ENCODE peak calls at places on chromosome 15, in four cellular contexts. A is amygdala; C is Peyer's patch; M is stimulated activated naive CD8-positive, alpha-beta T cell treated with anti-CD3 and anti-CD28 coated beads, Interleukin-15, amount 100 ng/mL, for 72 hours. Z is an unnamed sample.

GRCh38 chr15:52082197-52083036 is 30.2 kb downstream of the BCL2L10 start:
- DNase-seq in C (no peak), M (no peak), A (no peak), Z (no peak)

GRCh38 chr15:67161881-67162280 is 92.6 kb downstream of the AAGAB start:
- DNase-seq in C (no peak), A (no peak), M (no peak), Z (no peak)

GRCh38 chr15:76061700-76062099 is 1.9 kb downstream of the TMEM266 start:
- DNase-seq in M (no peak), A (no peak), C (no peak), Z (no peak)

GRCh38 chr15:68590721-68591389 is 12.1 kb downstream of the CORO2B start:
- DNase-seq in C (no peak), M (no peak), A (no peak), Z (no peak)

GRCh38 chr15:68619303-68619698 is 40.5 kb downstream of the CORO2B start:
- DNase-seq in C (no peak), M (no peak), A (no peak), Z (no peak)

GRCh38 chr15:67419705-67420104 is 101.2 kb upstream of the C15orf61 start:
- DNase-seq in C (no peak), M (no peak), A (no peak), Z (no peak)

GRCh38 chr15:62150445-62150844 is 14.6 kb downstream of the C2CD4B start:
- DNase-seq in A (no peak), M (no peak), C (no peak), Z (no peak)

GRCh38 chr15:96053039-96054021 is 277.2 kb upstream of the NR2F2 start:
- DNase-seq in C (no peak), A (no peak), M (no peak), Z (no peak)

GRCh38 chr15:80974914-80975313 is 14.7 kb downstream of the MESD start:
- DNase-seq in M (no peak), A (no peak), C (no peak), Z (no peak)

GRCh38 chr15:35702946-35703495 is 157.1 kb upstream of the DPH6 start:
- DNase-seq in A (no peak), C (no peak), M (no peak), Z (no peak)

GRCh38 chr15:32685576-32685975 is 32.2 kb upstream of the GREM1 start:
- DNase-seq in M (no peak), A (no peak), C (no peak), Z (no peak)

GRCh38 chr15:68829068-68829467 is 8.4 kb upstream of the ANP32A start:
- DNase-seq in M (no peak), A (no peak), C (no peak), Z (peak; percentile 26)

GRCh38 chr15:66931768-66932633 is 133.4 kb upstream of the SMAD3 start:
- DNase-seq in M (no peak), A (no peak), C (no peak), Z (no peak)

GRCh38 chr15:88877906-88878305 is 17.4 kb downstream of the HAPLN3 start:
- DNase-seq in C (no peak), M (no peak), A (no peak), Z (no peak)

GRCh38 chr15:33963831-33964664 is 4.2 kb upstream of the CHRM5 start:
- DNase-seq in M (no peak), C (no peak), A (no peak), Z (no peak)

GRCh38 chr15:77002954-77003912 is 8.3 kb downstream of the PSTPIP1 start:
- DNase-seq in A (no peak), M (peak; percentile 60), C (peak; percentile 89), Z (no peak)

GRCh38 chr15:80547264-80547663 is 143.1 kb downstream of the ARNT2 start:
- DNase-seq in A (no peak), M (no peak), C (no peak), Z (no peak)

GRCh38 chr15:74552761-74553441 is 11.9 kb downstream of the ARID3B start:
- DNase-seq in A (no peak), C (no peak), M (no peak), Z (no peak)

GRCh38 chr15:94582368-94582767 is 351.0 kb downstream of the MCTP2 start:
- DNase-seq in M (peak; percentile 24), C (no peak), A (no peak), Z (no peak)

GRCh38 chr15:25268166-25268565 is 170.7 kb downstream of the UBE3A start:
- DNase-seq in M (no peak), A (no peak), C (no peak), Z (no peak)

GRCh38 chr15:60047701-60048100 is 43.6 kb downstream of the FOXB1 start:
- DNase-seq in A (no peak), M (no peak), C (no peak), Z (no peak)

GRCh38 chr15:88707766-88708165 is 69.0 kb downstream of the ISG20 start:
- DNase-seq in M (no peak), C (no peak), A (no peak), Z (no peak)

GRCh38 chr15:96230557-96231181 is 99.8 kb upstream of the NR2F2 start:
- DNase-seq in C (no peak), M (no peak), A (no peak), Z (no peak)

GRCh38 chr15:88873786-88874185 is 21.6 kb downstream of the HAPLN3 start:
- DNase-seq in A (no peak), M (no peak), C (no peak), Z (no peak)

GRCh38 chr15:101187820-101188516 is 63.9 kb downstream of the CHSY1 start:
- DNase-seq in C (no peak), A (no peak), M (no peak), Z (no peak)

GRCh38 chr15:101684384-101684783 is 32.2 kb upstream of the TM2D3 start:
- DNase-seq in M (no peak), C (no peak), A (no peak), Z (no peak)

GRCh38 chr15:83845230-83845629 is 191.3 kb downstream of the ADAMTSL3 start:
- DNase-seq in M (no peak), C (no peak), A (no peak), Z (no peak)

GRCh38 chr15:63855735-63856134 is 22.0 kb upstream of the HERC1 start:
- DNase-seq in A (no peak), M (no peak), C (no peak), Z (no peak)

GRCh38 chr15:39887832-39888231 is 32.2 kb downstream of the GPR176 start:
- DNase-seq in M (no peak), A (no peak), C (no peak), Z (no peak)

GRCh38 chr15:98767692-98768091 is 119.4 kb downstream of the IGF1R start:
- DNase-seq in A (no peak), C (no peak), M (no peak), Z (no peak)